ENCODE peak calls at places on chromosomes 12 and 14, in six cellular contexts. A is ascending aorta, S is SK-N-SH, R is pancreas, Z is ovary, B is fibroblast of lung. G is an unnamed sample. For H3K4me1, the result is how much of the 10 kb centered on the place peaks cover.

GRCh38 chr12:107610030-107610859 is 75.4 kb upstream of the PWP1 start:
- DNase-seq in Z (no peak), A (no peak), R (no peak), B (peak), S (peak), G (no peak)

GRCh38 chr12:108360487-108360886 is 21.4 kb upstream of the CMKLR1 start:
- DNase-seq in A (no peak), Z (no peak), S (no peak), R (no peak), B (no peak), G (no peak)

GRCh38 chr12:6824962-6825381 is 3.2 kb upstream of the P3H3 start:
- DNase-seq in S (no peak), R (peak), Z (no peak), A (no peak), B (no peak), G (no peak)

GRCh38 chr14:57362356-57362755 is 28.0 kb upstream of the NAA30 start:
- DNase-seq in B (no peak), Z (no peak), S (no peak), R (no peak), A (no peak), G (no peak)

GRCh38 chr12:113222730-113223531 is 1.7 kb downstream of the TPCN1 start:
- DNase-seq in A (peak), B (peak), Z (peak), S (no peak), R (peak), G (no peak)

GRCh38 chr12:12604790-12605189 is 6.9 kb upstream of the CREBL2 start:
- DNase-seq in Z (no peak), R (no peak), B (no peak), A (no peak), S (no peak), G (no peak)

GRCh38 chr12:129788506-129788905 is 115.3 kb downstream of the TMEM132D start:
- DNase-seq in S (no peak), Z (no peak), A (no peak), R (no peak), B (no peak), G (no peak)

GRCh38 chr12:101779200-101779599 is 39.9 kb upstream of the SYCP3 start:
- DNase-seq in R (no peak), S (no peak), A (no peak), B (no peak), Z (no peak), G (no peak)

GRCh38 chr12:95859344-95859816 is 628 bp downstream of the SNRPF start:
- DNase-seq in Z (no peak), B (peak), S (peak), A (no peak), R (no peak), G (no peak)

GRCh38 chr12:1741154-1741949 is 50.5 kb downstream of the ADIPOR2 start:
- DNase-seq in Z (no peak), R (no peak), S (no peak), A (no peak), B (no peak), G (no peak)

GRCh38 chr12:1739368-1739767 is 48.5 kb downstream of the ADIPOR2 start:
- DNase-seq in Z (no peak), R (no peak), A (no peak), S (no peak), B (no peak), G (no peak)

GRCh38 chr12:1738480-1738879 is 47.6 kb downstream of the ADIPOR2 start:
- DNase-seq in B (no peak), R (no peak), A (no peak), S (no peak), Z (no peak), G (no peak)

GRCh38 chr12:1737643-1738286 is 46.9 kb downstream of the ADIPOR2 start:
- DNase-seq in S (no peak), R (no peak), Z (no peak), A (no peak), B (no peak), G (no peak)

GRCh38 chr12:1740161-1740948 is 49.5 kb downstream of the ADIPOR2 start:
- DNase-seq in S (no peak), Z (no peak), A (no peak), R (no peak), B (no peak), G (no peak)
- H3K4me1 ChIP-seq in S (under half), Z (under half), A (under half), R (under half), B (under half), G (under half)

GRCh38 chr14:104392396-104393198 is 187.0 kb upstream of the C14orf180 start:
- DNase-seq in B (no peak), S (peak), A (peak), R (no peak), Z (no peak), G (no peak)

GRCh38 chr14:104393199-104393897 is 186.2 kb upstream of the C14orf180 start:
- DNase-seq in R (no peak), S (peak), A (peak), Z (no peak), B (no peak), G (no peak)

GRCh38 chr14:104394606-104394910 is 185.0 kb upstream of the C14orf180 start:
- DNase-seq in S (no peak), A (peak), B (no peak), Z (no peak), R (no peak), G (no peak)

GRCh38 chr14:104395276-104395675 is 184.3 kb upstream of the C14orf180 start:
- DNase-seq in S (no peak), Z (no peak), A (no peak), B (no peak), R (no peak), G (no peak)

DNA sequence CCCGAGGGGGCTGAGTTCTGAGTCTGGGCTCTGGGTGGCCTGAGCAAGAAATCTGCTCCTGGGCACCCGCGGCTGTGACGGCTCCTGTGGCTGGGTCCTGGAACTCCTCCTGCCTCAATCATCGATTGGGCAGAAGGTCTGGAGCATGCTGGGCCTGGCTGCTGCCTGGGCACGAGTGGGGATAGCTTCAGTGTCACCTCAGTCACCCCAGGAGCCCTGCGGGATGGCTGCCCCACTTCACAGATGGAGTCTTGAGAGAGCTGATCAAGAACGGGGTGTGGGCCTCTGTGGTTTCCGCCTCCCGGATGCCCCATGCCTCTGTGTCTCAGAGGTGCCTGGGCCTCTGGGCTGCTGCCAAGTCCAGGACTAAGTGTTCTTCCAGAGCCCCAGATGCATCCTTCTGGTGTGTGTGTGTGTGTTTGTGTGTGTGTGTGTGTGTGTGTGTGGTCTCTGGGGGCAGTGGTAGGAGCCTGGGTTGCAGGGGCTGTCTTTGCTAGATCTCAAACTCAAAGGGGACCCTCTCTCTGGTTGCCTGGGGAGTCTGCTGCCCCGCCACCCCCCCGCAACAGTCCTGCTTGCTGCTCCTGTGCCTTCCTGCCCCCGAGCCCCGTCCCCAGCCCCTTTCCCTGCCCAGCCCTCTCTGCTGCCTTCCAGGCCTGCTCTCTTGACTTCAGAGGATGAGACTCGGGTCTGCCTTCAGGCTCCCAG is 185.5 kb upstream of the C14orf180 start:
- DNase-seq in B (no peak), S (peak), Z (peak), R (no peak), A (peak), G (no peak)
- H3K4me3 ChIP-seq in B (no peak), S (no peak), Z (no peak), R (no peak), A (no peak), G (no peak)

DNA sequence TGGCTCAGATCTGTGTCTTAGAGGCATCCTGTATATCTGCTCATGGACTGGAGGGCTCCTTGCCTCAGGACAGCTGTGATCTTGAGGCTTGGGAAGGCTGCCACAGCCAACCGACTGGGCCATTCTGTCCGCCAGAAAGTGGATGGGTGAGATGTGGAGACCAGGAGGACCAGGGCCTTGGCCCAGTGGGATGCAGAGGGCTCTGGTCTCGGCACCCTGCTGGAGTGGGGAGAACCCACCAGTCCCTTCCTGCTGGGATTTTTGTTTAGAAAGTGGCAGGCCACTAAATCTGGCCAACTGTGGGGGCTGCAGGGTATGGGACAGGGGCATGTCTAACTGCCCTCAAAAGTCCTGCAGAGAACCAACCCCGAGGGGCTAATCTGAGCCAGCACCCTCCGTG is 148.6 kb downstream of the CALM1 start:
- DNase-seq in R (peak), B (no peak), Z (no peak), S (no peak), A (no peak), G (no peak)
- H3K4me1 ChIP-seq in R (under half), B (under half), Z (under half), S (half or more), A (under half), G (under half)

DNA sequence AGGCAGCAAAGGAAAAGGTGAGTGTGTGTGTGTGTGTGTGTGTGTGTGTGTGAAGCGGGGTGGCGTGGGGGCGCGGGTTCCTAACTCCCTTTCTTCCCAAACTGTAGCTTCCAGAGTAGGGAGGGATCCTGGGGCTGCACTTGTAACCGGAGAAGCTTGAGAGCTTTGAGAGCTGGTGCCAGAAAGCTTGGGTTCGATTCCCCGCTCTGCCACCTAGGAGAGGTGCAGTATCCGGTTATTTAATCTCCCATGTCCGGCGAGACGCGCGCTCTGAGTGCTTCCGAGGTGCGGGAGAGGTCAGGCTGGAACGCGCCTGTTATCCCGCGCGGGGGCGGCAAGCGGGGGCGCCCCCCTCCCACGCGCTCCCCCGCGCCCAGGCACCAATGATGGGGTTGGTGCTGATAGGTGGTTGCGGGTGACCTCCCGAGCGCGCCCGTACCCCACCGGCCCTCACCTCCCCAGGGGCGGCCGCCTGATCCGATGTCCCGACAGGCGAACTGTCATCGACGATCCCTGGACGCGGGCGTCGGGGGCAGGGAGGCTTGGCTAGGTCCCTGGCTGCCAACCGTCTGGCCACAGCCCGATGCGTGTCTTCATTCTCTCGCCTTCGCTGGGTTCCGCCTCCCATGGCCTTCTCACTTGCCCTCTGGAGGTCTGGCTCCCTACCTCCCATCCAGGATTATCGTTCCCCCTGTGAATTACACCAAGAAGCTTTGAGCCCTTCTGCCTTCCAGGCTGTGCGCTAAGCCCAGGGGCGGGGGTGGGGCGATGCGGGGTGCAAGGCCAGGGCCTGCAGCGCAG is 7.4 kb upstream of the RACGAP1 start:
- DNase-seq in Z (no peak), B (no peak), R (no peak), S (peak), A (peak), G (no peak)
- H3K4me3 ChIP-seq in Z (no peak), B (no peak), R (no peak), S (no peak), A (peak), G (peak)

G was measured in thoracic aorta.